ENCODE peak calls at places on chromosomes 11 and 22, in five cellular contexts. M, Q, W, T and C are unnamed samples.

GRCh38 chr11:43135966-43136534 is 175.7 kb upstream of the API5 start:
- DNase-seq in M (no peak), Q (no peak), W (no peak), T (no peak), C (no peak)

GRCh38 chr11:12529793-12530192 is 144.4 kb upstream of the TEAD1 start:
- DNase-seq in M (no peak), Q (no peak), W (no peak), T (no peak), C (no peak)

GRCh38 chr11:2738551-2739431 is 39.0 kb upstream of the KCNQ1OT1 start:
- DNase-seq in M (no peak), Q (no peak), W (peak; percentile 40), T (no peak), C (no peak)

GRCh38 chr11:68525930-68526329 is 65.4 kb downstream of the PPP6R3 start:
- DNase-seq in M (no peak), Q (no peak), W (no peak), T (no peak), C (no peak)

GRCh38 chr22:31092161-31092560 is 11.0 kb downstream of the SMTN start:
- DNase-seq in M (no peak), Q (no peak), W (no peak), T (no peak), C (no peak)

GRCh38 chr22:43859621-43860020 is 2.7 kb downstream of the SULT4A1 start:
- DNase-seq in M (no peak), Q (no peak), W (peak; percentile 12), T (no peak), C (no peak)

GRCh38 chr11:48129697-48130395 is 86.8 kb upstream of the OR4B1 start:
- DNase-seq in M (no peak), Q (no peak), W (no peak), T (no peak), C (no peak)

GRCh38 chr11:102268083-102268984 is 49.0 kb upstream of the BIRC3 start:
- DNase-seq in M (peak; percentile 75), Q (peak; percentile 85), W (peak; percentile 92), T (peak; percentile 75), C (peak; percentile 85)

GRCh38 chr11:59857444-59858434 is 8.5 kb downstream of the TCN1 start:
- DNase-seq in M (no peak), Q (no peak), W (no peak), T (no peak), C (peak; percentile 1)

GRCh38 chr11:20084921-20085814 is 75.1 kb downstream of the DBX1 start:
- DNase-seq in M (no peak), Q (no peak), W (no peak), T (no peak), C (no peak)

GRCh38 chr22:35352214-35353111 is 28.4 kb upstream of the HMOX1 start:
- DNase-seq in M (no peak), Q (no peak), W (peak; percentile 81), T (peak; percentile 91), C (no peak)

GRCh38 chr11:114892381-114893197 is 214.3 kb downstream of the NXPE2 start:
- DNase-seq in M (no peak), Q (no peak), W (no peak), T (peak; percentile 17), C (no peak)

GRCh38 chr11:47106839-47107520 is 69.7 kb downstream of the ARFGAP2 start:
- DNase-seq in M (no peak), Q (no peak), W (no peak), T (peak; percentile 34), C (no peak)

GRCh38 chr22:17862646-17863181 is 88.4 kb upstream of the BID start:
- DNase-seq in M (no peak), Q (no peak), W (no peak), T (no peak), C (no peak)
- H3K4me3 ChIP-seq in M (no peak overlapping the region), Q (no peak overlapping the region), W (no peak overlapping the region), T (no peak overlapping the region), C (no peak overlapping the region)

GRCh38 chr11:57310630-57311086 is 14.1 kb downstream of the TNKS1BP1 start:
- DNase-seq in M (no peak), Q (no peak), W (no peak), T (no peak), C (no peak)
- H3K36me3 ChIP-seq in M (no peaks in the 10 kb centered on the region), Q (no peaks in the 10 kb centered on the region), W (peaks cover 53% of the 10 kb centered on the region), T (no peaks in the 10 kb centered on the region), C (no peaks in the 10 kb centered on the region)

GRCh38 chr22:39236321-39237275 is 8.2 kb downstream of the PDGFB start:
- DNase-seq in M (peak; percentile 63), Q (no peak), W (peak; percentile 87), T (no peak), C (peak; percentile 62)
- H3K4me1 ChIP-seq in M (peaks cover 66% of the 10 kb centered on the region), Q (peaks cover 1% of the 10 kb centered on the region), W (peaks cover 93% of the 10 kb centered on the region), T (peaks cover 7% of the 10 kb centered on the region), C (peaks cover 70% of the 10 kb centered on the region)

GRCh38 chr11:113473983-113474361 is 1.2 kb downstream of the DRD2 start:
- DNase-seq in M (no peak), Q (no peak), W (no peak), T (no peak), C (no peak)

GRCh38 chr11:113475160-113475761 is at the start of gene DRD2:
- DNase-seq in M (no peak), Q (no peak), W (no peak), T (no peak), C (no peak)

GRCh38 chr11:113477321-113477720 is 2.1 kb upstream of the DRD2 start:
- DNase-seq in M (no peak), Q (no peak), W (no peak), T (no peak), C (no peak)

GRCh38 chr11:113476553-113476952 is 1.4 kb upstream of the DRD2 start:
- DNase-seq in M (no peak), Q (no peak), W (no peak), T (no peak), C (no peak)

DNA sequence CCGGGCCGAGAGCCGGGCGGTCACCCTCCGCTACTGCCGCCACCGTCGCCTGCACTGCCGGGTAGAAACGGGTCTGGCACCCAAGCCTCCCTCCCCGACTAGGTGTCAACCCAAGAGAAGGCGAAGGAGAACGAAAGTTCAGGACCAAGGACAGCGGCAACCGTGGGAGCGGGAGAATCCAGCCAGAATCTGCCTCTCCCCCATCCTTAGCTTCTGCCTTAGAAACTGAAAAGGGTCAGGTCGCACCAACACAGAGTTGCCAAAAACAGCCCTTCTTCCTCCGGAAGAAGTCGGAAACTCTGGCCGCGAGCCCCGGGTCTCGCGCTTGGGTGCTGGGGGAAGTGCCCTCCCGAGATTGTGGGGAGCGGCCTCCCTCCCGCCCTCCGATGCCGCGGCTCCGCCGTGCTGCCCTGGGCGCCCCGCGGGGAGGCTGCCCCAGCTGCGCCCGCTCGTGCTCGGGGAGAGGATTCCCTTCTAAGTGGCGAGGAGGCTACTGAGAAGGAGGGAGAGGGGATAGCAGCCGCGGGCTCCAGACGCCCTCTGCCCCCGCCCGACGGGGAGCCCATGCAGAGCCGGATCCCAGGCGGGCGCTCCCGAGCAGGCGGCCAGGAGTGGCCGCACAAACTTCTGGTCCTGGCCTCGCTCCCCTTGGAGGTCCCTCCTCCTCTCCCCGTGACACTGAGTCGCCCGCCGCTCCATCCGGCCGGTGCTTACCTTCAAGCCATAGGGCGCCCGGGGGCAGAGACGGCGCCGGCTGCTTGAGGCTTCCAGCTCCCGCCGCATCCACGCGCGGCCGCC is 637 bp downstream of the DRD2 start:
- DNase-seq in M (peak; percentile 18), Q (peak; percentile 71), W (peak; percentile 80), T (peak; percentile 14), C (no peak)
- H3K4me3 ChIP-seq in M (no peak overlapping the region), Q (no peak overlapping the region), W (no peak overlapping the region), T (no peak overlapping the region), C (no peak overlapping the region)

GRCh38 chr22:49786976-49787843 is 40.5 kb downstream of the BRD1 start:
- DNase-seq in M (no peak), Q (no peak), W (peak; percentile 21), T (no peak), C (no peak)
- H3K36me3 ChIP-seq in M (peaks cover 18% of the 10 kb centered on the region), Q (no peaks in the 10 kb centered on the region), W (peaks cover 25% of the 10 kb centered on the region), T (peaks cover 66% of the 10 kb centered on the region), C (peaks cover 48% of the 10 kb centered on the region)

DNA sequence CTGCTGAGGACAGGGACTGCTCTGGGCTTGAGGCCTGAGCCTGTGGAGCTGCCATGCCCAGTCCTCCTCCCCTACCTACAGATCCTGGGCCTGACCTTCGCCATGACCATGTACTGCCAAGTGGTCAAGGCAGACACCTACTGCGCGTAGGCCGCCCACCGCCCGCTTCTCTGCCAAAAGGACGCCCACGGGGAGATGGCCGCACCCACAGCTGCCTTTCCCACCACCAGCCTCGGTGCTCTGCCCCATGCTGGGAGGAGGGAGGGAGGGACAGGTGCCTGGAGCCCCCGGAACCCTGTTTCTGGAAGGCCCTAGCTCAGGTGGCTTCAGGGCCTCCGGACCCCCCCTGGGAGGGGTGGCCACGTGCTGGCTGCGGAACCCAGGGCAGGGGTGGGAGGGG is 23.8 kb downstream of the TSPAN4 start:
- DNase-seq in M (no peak), Q (no peak), W (no peak), T (no peak), C (no peak)
- H3K4me1 ChIP-seq in M (no peaks in the 10 kb centered on the region), Q (no peaks in the 10 kb centered on the region), W (no peaks in the 10 kb centered on the region), T (no peaks in the 10 kb centered on the region), C (no peaks in the 10 kb centered on the region)

GRCh38 chr11:65919151-65920034 is at the start of gene DRAP1:
- DNase-seq in M (peak; percentile 96), Q (peak; percentile 99), W (peak; percentile 100), T (peak; percentile 99), C (peak; percentile 97)

GRCh38 chr11:65921876-65922275 is 2.6 kb downstream of the DRAP1 start:
- DNase-seq in M (no peak), Q (no peak), W (no peak), T (no peak), C (no peak)

GRCh38 chr11:65920035-65920802 is 993 bp downstream of the DRAP1 start:
- DNase-seq in M (no peak), Q (no peak), W (no peak), T (no peak), C (no peak)

GRCh38 chr11:65922565-65922964 is 3.3 kb downstream of the DRAP1 start:
- DNase-seq in M (no peak), Q (no peak), W (no peak), T (no peak), C (no peak)

GRCh38 chr11:65921033-65921555 is 1.9 kb downstream of the DRAP1 start:
- DNase-seq in M (no peak), Q (no peak), W (no peak), T (no peak), C (no peak)
- H3K4me3 ChIP-seq in M (no peak overlapping the region), Q (no peak overlapping the region), W (peak overlapping the region; percentile 98), T (no peak overlapping the region), C (no peak overlapping the region)

GRCh38 chr22:45548991-45549736 is 46.5 kb downstream of the FBLN1 start:
- DNase-seq in M (no peak), Q (peak; percentile 65), W (peak; percentile 68), T (no peak), C (no peak)
- H3K36me3 ChIP-seq in M (no peaks in the 10 kb centered on the region), Q (no peaks in the 10 kb centered on the region), W (no peaks in the 10 kb centered on the region), T (no peaks in the 10 kb centered on the region), C (no peaks in the 10 kb centered on the region)

GRCh38 chr11:35146711-35147110 is 7.7 kb downstream of the CD44 start:
- DNase-seq in M (no peak), Q (no peak), W (no peak), T (no peak), C (peak; percentile 25)
- H3K4me1 ChIP-seq in M (peaks cover 96% of the 10 kb centered on the region), Q (no peaks in the 10 kb centered on the region), W (no peaks in the 10 kb centered on the region), T (peaks cover 24% of the 10 kb centered on the region), C (peaks cover 97% of the 10 kb centered on the region)